ENCODE peak calls at places on chromosomes 7 and 10, in nine cellular contexts. One of them, this sample, is unnamed.

GRCh38 chr7:78702770-78703169 is 750.7 kb downstream of the MAGI2 start:
- DNase-seq in lung: no peak
- DNase-seq in body of pancreas: no peak
- DNase-seq in upper lobe of right lung: no peak
- DNase-seq in H9: no peak
- DNase-seq in CD4-positive, alpha-beta T cell: no peak
- DNase-seq in DND-41: no peak
- DNase-seq in breast epithelium: no peak
- DNase-seq in IMR-90: peak; percentile 99
- DNase-seq in this sample: no peak

GRCh38 chr10:61974611-61975010 is 73.1 kb downstream of the ARID5B start:
- DNase-seq in upper lobe of right lung: no peak
- DNase-seq in DND-41: no peak
- DNase-seq in breast epithelium: no peak
- DNase-seq in H9: no peak
- DNase-seq in lung: no peak
- DNase-seq in IMR-90: peak; percentile 75
- DNase-seq in body of pancreas: peak; percentile 53
- DNase-seq in CD4-positive, alpha-beta T cell: no peak
- DNase-seq in this sample: no peak

GRCh38 chr10:14554091-14554842 is 220.4 kb downstream of the FAM107B start:
- DNase-seq in IMR-90: no peak
- DNase-seq in breast epithelium: no peak
- DNase-seq in lung: no peak
- DNase-seq in body of pancreas: peak; percentile 77
- DNase-seq in upper lobe of right lung: no peak
- DNase-seq in H9: no peak
- DNase-seq in DND-41: no peak
- DNase-seq in CD4-positive, alpha-beta T cell: no peak
- DNase-seq in this sample: no peak

GRCh38 chr7:86653919-86654659 is 10.4 kb downstream of the GRM3 start:
- DNase-seq in breast epithelium: no peak
- DNase-seq in upper lobe of right lung: peak; percentile 60
- DNase-seq in IMR-90: no peak
- DNase-seq in CD4-positive, alpha-beta T cell: no peak
- DNase-seq in body of pancreas: peak; percentile 33
- DNase-seq in DND-41: no peak
- DNase-seq in H9: peak; percentile 32
- DNase-seq in lung: peak; percentile 49
- DNase-seq in this sample: no peak

GRCh38 chr7:77830649-77831355 is 32.2 kb downstream of the PHTF2 start:
- DNase-seq in upper lobe of right lung: no peak
- DNase-seq in body of pancreas: no peak
- DNase-seq in DND-41: no peak
- DNase-seq in IMR-90: peak; percentile 7
- DNase-seq in breast epithelium: no peak
- DNase-seq in lung: no peak
- DNase-seq in CD4-positive, alpha-beta T cell: no peak
- DNase-seq in H9: no peak
- DNase-seq in this sample: no peak

GRCh38 chr10:65670087-65670486 is 1255.7 kb upstream of the LRRTM3 start:
- DNase-seq in upper lobe of right lung: no peak
- DNase-seq in DND-41: no peak
- DNase-seq in breast epithelium: no peak
- DNase-seq in CD4-positive, alpha-beta T cell: no peak
- DNase-seq in lung: no peak
- DNase-seq in H9: no peak
- DNase-seq in body of pancreas: no peak
- DNase-seq in IMR-90: peak; percentile 50
- DNase-seq in this sample: no peak

GRCh38 chr10:50981385-50981784 is 92.9 kb upstream of the PRKG1 start:
- DNase-seq in H9: no peak
- DNase-seq in lung: no peak
- DNase-seq in breast epithelium: no peak
- DNase-seq in CD4-positive, alpha-beta T cell: no peak
- DNase-seq in upper lobe of right lung: no peak
- DNase-seq in DND-41: no peak
- DNase-seq in IMR-90: no peak
- DNase-seq in body of pancreas: no peak
- DNase-seq in this sample: no peak

GRCh38 chr7:84258628-84259027 is 64.0 kb upstream of the SEMA3A start:
- DNase-seq in upper lobe of right lung: no peak
- DNase-seq in breast epithelium: no peak
- DNase-seq in CD4-positive, alpha-beta T cell: no peak
- DNase-seq in H9: no peak
- DNase-seq in body of pancreas: no peak
- DNase-seq in IMR-90: peak; percentile 48
- DNase-seq in DND-41: no peak
- DNase-seq in lung: no peak
- DNase-seq in this sample: no peak

GRCh38 chr7:46450871-46451270 is 529.8 kb upstream of the IGFBP3 start:
- DNase-seq in H9: no peak
- DNase-seq in breast epithelium: no peak
- DNase-seq in DND-41: no peak
- DNase-seq in body of pancreas: no peak
- DNase-seq in lung: no peak
- DNase-seq in upper lobe of right lung: no peak
- DNase-seq in IMR-90: peak; percentile 55
- DNase-seq in CD4-positive, alpha-beta T cell: no peak
- DNase-seq in this sample: no peak

GRCh38 chr7:132500727-132501410 is 75.4 kb downstream of the PLXNA4 start:
- DNase-seq in lung: peak; percentile 44
- DNase-seq in upper lobe of right lung: no peak
- DNase-seq in CD4-positive, alpha-beta T cell: no peak
- DNase-seq in body of pancreas: peak; percentile 47
- DNase-seq in IMR-90: no peak
- DNase-seq in DND-41: no peak
- DNase-seq in H9: peak; percentile 58
- DNase-seq in breast epithelium: no peak
- DNase-seq in this sample: no peak

GRCh38 chr10:61692447-61692846 is 29.7 kb downstream of the CABCOCO1 start:
- DNase-seq in upper lobe of right lung: no peak
- DNase-seq in DND-41: no peak
- DNase-seq in lung: no peak
- DNase-seq in IMR-90: no peak
- DNase-seq in breast epithelium: no peak
- DNase-seq in CD4-positive, alpha-beta T cell: no peak
- DNase-seq in body of pancreas: no peak
- DNase-seq in H9: no peak
- DNase-seq in this sample: no peak

GRCh38 chr10:84424731-84425165 is 96.4 kb downstream of the CCSER2 start:
- DNase-seq in H9: no peak
- DNase-seq in lung: peak; percentile 84
- DNase-seq in DND-41: peak; percentile 58
- DNase-seq in IMR-90: peak; percentile 98
- DNase-seq in CD4-positive, alpha-beta T cell: no peak
- DNase-seq in breast epithelium: peak; percentile 94
- DNase-seq in body of pancreas: peak; percentile 83
- DNase-seq in upper lobe of right lung: peak; percentile 79
- DNase-seq in this sample: peak; percentile 94

GRCh38 chr10:24989867-24990266 is 26.1 kb downstream of the ENKUR start:
- DNase-seq in CD4-positive, alpha-beta T cell: no peak
- DNase-seq in lung: no peak
- DNase-seq in breast epithelium: no peak
- DNase-seq in H9: no peak
- DNase-seq in body of pancreas: no peak
- DNase-seq in upper lobe of right lung: no peak
- DNase-seq in DND-41: no peak
- DNase-seq in IMR-90: peak; percentile 23
- DNase-seq in this sample: no peak

GRCh38 chr7:96314402-96315108 is 7.3 kb downstream of the SLC25A13 start:
- DNase-seq in H9: no peak
- DNase-seq in DND-41: no peak
- DNase-seq in breast epithelium: peak; percentile 81
- DNase-seq in CD4-positive, alpha-beta T cell: no peak
- DNase-seq in upper lobe of right lung: no peak
- DNase-seq in IMR-90: peak; percentile 8
- DNase-seq in body of pancreas: no peak
- DNase-seq in lung: no peak
- DNase-seq in this sample: no peak

GRCh38 chr10:30820282-30820991 is 190.9 kb upstream of the LYZL2 start:
- DNase-seq in breast epithelium: no peak
- DNase-seq in H9: no peak
- DNase-seq in lung: no peak
- DNase-seq in IMR-90: peak; percentile 95
- DNase-seq in body of pancreas: no peak
- DNase-seq in DND-41: no peak
- DNase-seq in upper lobe of right lung: no peak
- DNase-seq in CD4-positive, alpha-beta T cell: no peak
- DNase-seq in this sample: no peak

GRCh38 chr10:78528749-78529204 is 495.1 kb downstream of the RPS24 start:
- DNase-seq in lung: no peak
- DNase-seq in upper lobe of right lung: no peak
- DNase-seq in CD4-positive, alpha-beta T cell: no peak
- DNase-seq in H9: no peak
- DNase-seq in DND-41: no peak
- DNase-seq in IMR-90: no peak
- DNase-seq in breast epithelium: no peak
- DNase-seq in body of pancreas: no peak
- DNase-seq in this sample: no peak

GRCh38 chr10:26881600-26882331 is 21.0 kb upstream of the ABI1 start:
- DNase-seq in IMR-90: peak; percentile 76
- DNase-seq in lung: no peak
- DNase-seq in body of pancreas: no peak
- DNase-seq in upper lobe of right lung: no peak
- DNase-seq in DND-41: no peak
- DNase-seq in CD4-positive, alpha-beta T cell: no peak
- DNase-seq in H9: no peak
- DNase-seq in breast epithelium: no peak
- DNase-seq in this sample: peak; percentile 34

GRCh38 chr10:107653832-107654287 is 489.4 kb upstream of the SORCS1 start:
- DNase-seq in DND-41: no peak
- DNase-seq in lung: no peak
- DNase-seq in body of pancreas: peak; percentile 13
- DNase-seq in H9: no peak
- DNase-seq in CD4-positive, alpha-beta T cell: no peak
- DNase-seq in breast epithelium: no peak
- DNase-seq in IMR-90: peak; percentile 5
- DNase-seq in upper lobe of right lung: no peak
- DNase-seq in this sample: no peak

GRCh38 chr10:23155166-23155565 is 36.9 kb upstream of the PTF1A start:
- DNase-seq in H9: no peak
- DNase-seq in lung: no peak
- DNase-seq in CD4-positive, alpha-beta T cell: no peak
- DNase-seq in body of pancreas: no peak
- DNase-seq in DND-41: no peak
- DNase-seq in IMR-90: no peak
- DNase-seq in upper lobe of right lung: no peak
- DNase-seq in breast epithelium: no peak
- DNase-seq in this sample: peak; percentile 60

GRCh38 chr10:110446954-110447608 is 50.6 kb upstream of the DUSP5 start:
- DNase-seq in CD4-positive, alpha-beta T cell: no peak
- DNase-seq in upper lobe of right lung: peak; percentile 29
- DNase-seq in DND-41: no peak
- DNase-seq in breast epithelium: peak; percentile 16
- DNase-seq in lung: no peak
- DNase-seq in body of pancreas: no peak
- DNase-seq in H9: no peak
- DNase-seq in IMR-90: peak; percentile 95
- DNase-seq in this sample: no peak

GRCh38 chr7:134532155-134533089 is 5.1 kb downstream of the AKR1B10 start:
- DNase-seq in body of pancreas: peak; percentile 41
- DNase-seq in DND-41: no peak
- DNase-seq in CD4-positive, alpha-beta T cell: no peak
- DNase-seq in H9: no peak
- DNase-seq in breast epithelium: no peak
- DNase-seq in IMR-90: no peak
- DNase-seq in lung: no peak
- DNase-seq in upper lobe of right lung: no peak
- DNase-seq in this sample: no peak

GRCh38 chr10:124693801-124694416 is 50.3 kb downstream of the FAM53B start:
- DNase-seq in DND-41: no peak
- DNase-seq in upper lobe of right lung: no peak
- DNase-seq in lung: no peak
- DNase-seq in breast epithelium: no peak
- DNase-seq in H9: no peak
- DNase-seq in body of pancreas: peak; percentile 78
- DNase-seq in IMR-90: no peak
- DNase-seq in CD4-positive, alpha-beta T cell: no peak
- DNase-seq in this sample: no peak

GRCh38 chr7:55565693-55566092 is 6.6 kb downstream of the VOPP1 start:
- DNase-seq in breast epithelium: no peak
- DNase-seq in DND-41: no peak
- DNase-seq in CD4-positive, alpha-beta T cell: no peak
- DNase-seq in IMR-90: no peak
- DNase-seq in upper lobe of right lung: no peak
- DNase-seq in body of pancreas: no peak
- DNase-seq in lung: no peak
- DNase-seq in H9: no peak
- DNase-seq in this sample: no peak

GRCh38 chr7:48875300-48875916 is 48.9 kb upstream of the CDC14C start:
- DNase-seq in DND-41: no peak
- DNase-seq in upper lobe of right lung: peak; percentile 70
- DNase-seq in breast epithelium: peak; percentile 19
- DNase-seq in H9: peak; percentile 73
- DNase-seq in lung: no peak
- DNase-seq in body of pancreas: peak; percentile 11
- DNase-seq in IMR-90: no peak
- DNase-seq in CD4-positive, alpha-beta T cell: no peak
- DNase-seq in this sample: no peak
- TF ChIP-seq CTCF in DND-41: peak; percentile 28
- TF ChIP-seq CTCF in upper lobe of right lung: peak; percentile 46
- TF ChIP-seq CTCF in breast epithelium: no peak
- TF ChIP-seq CTCF in H9: peak; percentile 84
- TF ChIP-seq CTCF in lung: peak; percentile 14
- TF ChIP-seq CTCF in body of pancreas: peak; percentile 27
- TF ChIP-seq CTCF in IMR-90: peak; percentile 39
- TF ChIP-seq CTCF in CD4-positive, alpha-beta T cell: no peak
- TF ChIP-seq CTCF in this sample: peak; percentile 10

GRCh38 chr7:136956671-136957070 is 88.2 kb downstream of the CHRM2 start:
- DNase-seq in lung: no peak
- DNase-seq in body of pancreas: no peak
- DNase-seq in breast epithelium: no peak
- DNase-seq in upper lobe of right lung: no peak
- DNase-seq in CD4-positive, alpha-beta T cell: no peak
- DNase-seq in DND-41: no peak
- DNase-seq in H9: no peak
- DNase-seq in IMR-90: peak; percentile 40
- DNase-seq in this sample: no peak
- H3K27ac ChIP-seq in lung: peak overlapping the region; percentile 10
- H3K27ac ChIP-seq in body of pancreas: no peak overlapping the region
- H3K27ac ChIP-seq in breast epithelium: no peak overlapping the region
- H3K27ac ChIP-seq in upper lobe of right lung: no peak overlapping the region
- H3K27ac ChIP-seq in CD4-positive, alpha-beta T cell: no peak overlapping the region
- H3K27ac ChIP-seq in DND-41: no peak overlapping the region
- H3K27ac ChIP-seq in H9: no peak overlapping the region
- H3K27ac ChIP-seq in IMR-90: peak overlapping the region; percentile 100
- H3K27ac ChIP-seq in this sample: no peak overlapping the region

GRCh38 chr10:44316922-44317215 is 68.0 kb downstream of the CXCL12 start:
- DNase-seq in H9: no peak
- DNase-seq in IMR-90: no peak
- DNase-seq in DND-41: no peak
- DNase-seq in breast epithelium: no peak
- DNase-seq in body of pancreas: no peak
- DNase-seq in upper lobe of right lung: no peak
- DNase-seq in lung: no peak
- DNase-seq in CD4-positive, alpha-beta T cell: no peak
- DNase-seq in this sample: no peak
- TF ChIP-seq CTCF in H9: no peak
- TF ChIP-seq CTCF in IMR-90: no peak
- TF ChIP-seq CTCF in DND-41: no peak
- TF ChIP-seq CTCF in breast epithelium: no peak
- TF ChIP-seq CTCF in body of pancreas: no peak
- TF ChIP-seq CTCF in upper lobe of right lung: no peak
- TF ChIP-seq CTCF in lung: no peak
- TF ChIP-seq CTCF in CD4-positive, alpha-beta T cell: no peak
- TF ChIP-seq CTCF in this sample: no peak

GRCh38 chr10:118950190-118950658 is 79.3 kb upstream of the NANOS1 start:
- DNase-seq in breast epithelium: no peak
- DNase-seq in DND-41: no peak
- DNase-seq in lung: peak; percentile 19
- DNase-seq in H9: peak; percentile 14
- DNase-seq in body of pancreas: no peak
- DNase-seq in IMR-90: no peak
- DNase-seq in upper lobe of right lung: no peak
- DNase-seq in CD4-positive, alpha-beta T cell: no peak
- DNase-seq in this sample: no peak
- H3K27ac ChIP-seq in breast epithelium: no peak overlapping the region
- H3K27ac ChIP-seq in DND-41: no peak overlapping the region
- H3K27ac ChIP-seq in lung: no peak overlapping the region
- H3K27ac ChIP-seq in H9: no peak overlapping the region
- H3K27ac ChIP-seq in body of pancreas: no peak overlapping the region
- H3K27ac ChIP-seq in IMR-90: no peak overlapping the region
- H3K27ac ChIP-seq in upper lobe of right lung: no peak overlapping the region
- H3K27ac ChIP-seq in CD4-positive, alpha-beta T cell: no peak overlapping the region
- H3K27ac ChIP-seq in this sample: no peak overlapping the region